ENCODE peak calls at places on chromosomes 3 and 15, in eight cellular contexts. H, K, Y, U, C, I, M and O are unnamed samples.

GRCh38 chr3:140629351-140630137 is 48.3 kb upstream of the TRIM42 start:
- DNase-seq in H (no peak), K (no peak), Y (no peak), U (no peak), C (peak), I (no peak), M (no peak), O (no peak)

GRCh38 chr3:155424041-155424605 is 130.6 kb upstream of the STRIT1 start:
- DNase-seq in H (no peak), K (no peak), Y (peak), U (no peak), C (no peak), I (no peak), M (no peak), O (no peak)

GRCh38 chr3:37250435-37250834 is 76.1 kb upstream of the LRRFIP2 start:
- DNase-seq in H (no peak), K (no peak), Y (no peak), U (no peak), C (no peak), I (no peak), M (no peak), O (no peak)

GRCh38 chr3:183180105-183180763 is 17.7 kb upstream of the LAMP3 start:
- DNase-seq in H (no peak), K (no peak), Y (peak), U (no peak), C (no peak), I (no peak), M (no peak), O (peak)

GRCh38 chr3:81666502-81667121 is 94.8 kb downstream of the GBE1 start:
- DNase-seq in H (no peak), K (no peak), Y (no peak), U (no peak), C (peak), I (no peak), M (no peak), O (no peak)

GRCh38 chr3:89889386-89889785 is 782.0 kb downstream of the EPHA3 start:
- DNase-seq in H (no peak), K (no peak), Y (peak), U (no peak), C (no peak), I (no peak), M (no peak), O (no peak)

GRCh38 chr3:161069441-161070251 is 35.5 kb downstream of the B3GALNT1 start:
- DNase-seq in H (peak), K (no peak), Y (peak), U (no peak), C (peak), I (no peak), M (no peak), O (no peak)

GRCh38 chr3:196348698-196349097 is 10.5 kb upstream of the TM4SF19 start:
- DNase-seq in H (no peak), K (no peak), Y (no peak), U (no peak), C (no peak), I (no peak), M (no peak), O (no peak)

GRCh38 chr15:76299786-76300185 is 11.5 kb downstream of the ETFA start:
- DNase-seq in H (no peak), K (no peak), Y (no peak), U (no peak), C (no peak), I (no peak), M (no peak), O (no peak)

GRCh38 chr3:184005981-184006507 is 11.6 kb downstream of the ABCC5 start:
- DNase-seq in H (peak), K (no peak), Y (peak), U (no peak), C (no peak), I (peak), M (peak), O (no peak)

GRCh38 chr15:99440551-99441426 is 125.0 kb upstream of the MEF2A start:
- DNase-seq in H (no peak), K (no peak), Y (no peak), U (no peak), C (no peak), I (no peak), M (peak), O (no peak)

GRCh38 chr3:125110016-125110875 is 54.4 kb upstream of the HEG1 start:
- DNase-seq in H (no peak), K (no peak), Y (no peak), U (no peak), C (peak), I (no peak), M (no peak), O (no peak)

GRCh38 chr15:58243083-58243482 is 104.9 kb downstream of the AQP9 start:
- DNase-seq in H (no peak), K (no peak), Y (no peak), U (no peak), C (no peak), I (no peak), M (no peak), O (no peak)

GRCh38 chr3:115814778-115815380 is 191.6 kb downstream of the GAP43 start:
- DNase-seq in H (peak), K (peak), Y (peak), U (peak), C (peak), I (peak), M (peak), O (peak)

GRCh38 chr3:187794731-187795130 is 49.5 kb upstream of the BCL6 start:
- DNase-seq in H (no peak), K (no peak), Y (no peak), U (no peak), C (no peak), I (no peak), M (no peak), O (no peak)